ENCODE peak calls at places on chromosomes 16 and 17, in five cellular contexts. One of them, this sample, is unnamed.

GRCh38 chr17:17391575-17392370 is 85.0 kb upstream of the MED9 start:
- DNase-seq in GM12891: no peak
- DNase-seq in coronary artery: no peak
- DNase-seq in endothelial cell: no peak
- DNase-seq in Kasumi-1: no peak
- DNase-seq in this sample: no peak

GRCh38 chr17:82300707-82301270 is 16.6 kb downstream of the CD7 start:
- DNase-seq in Kasumi-1: peak
- DNase-seq in coronary artery: no peak
- DNase-seq in GM12891: no peak
- DNase-seq in endothelial cell: peak
- DNase-seq in this sample: peak

GRCh38 chr17:4440690-4441686 is 7.2 kb downstream of the SPNS3 start:
- DNase-seq in GM12891: no peak
- DNase-seq in endothelial cell: no peak
- DNase-seq in coronary artery: no peak
- DNase-seq in Kasumi-1: no peak
- DNase-seq in this sample: no peak

GRCh38 chr17:19756551-19756950 is 8.5 kb upstream of the ALDH3A1 start:
- DNase-seq in Kasumi-1: no peak
- DNase-seq in endothelial cell: no peak
- DNase-seq in coronary artery: no peak
- DNase-seq in GM12891: no peak
- DNase-seq in this sample: no peak

GRCh38 chr17:35192708-35193107 is 1.5 kb downstream of the SLC35G3 start:
- DNase-seq in Kasumi-1: no peak
- DNase-seq in coronary artery: no peak
- DNase-seq in GM12891: no peak
- DNase-seq in endothelial cell: no peak
- DNase-seq in this sample: no peak

GRCh38 chr17:61250335-61250890 is 149.2 kb upstream of the TBX2 start:
- DNase-seq in Kasumi-1: no peak
- DNase-seq in coronary artery: no peak
- DNase-seq in GM12891: no peak
- DNase-seq in endothelial cell: no peak
- DNase-seq in this sample: no peak

GRCh38 chr16:4613636-4614570 is 785 bp downstream of the UBALD1 start:
- DNase-seq in GM12891: peak
- DNase-seq in coronary artery: no peak
- DNase-seq in endothelial cell: peak
- DNase-seq in Kasumi-1: no peak
- DNase-seq in this sample: no peak

GRCh38 chr16:53209489-53209888 is 154.7 kb downstream of the CHD9 start:
- DNase-seq in Kasumi-1: peak
- DNase-seq in endothelial cell: no peak
- DNase-seq in coronary artery: no peak
- DNase-seq in GM12891: no peak
- DNase-seq in this sample: no peak

GRCh38 chr16:1003551-1004347 is 22.2 kb downstream of the SOX8 start:
- DNase-seq in coronary artery: no peak
- DNase-seq in endothelial cell: no peak
- DNase-seq in GM12891: no peak
- DNase-seq in Kasumi-1: no peak
- DNase-seq in this sample: no peak

GRCh38 chr17:69103557-69104233 is 38.0 kb downstream of the ABCA6 start:
- DNase-seq in coronary artery: no peak
- DNase-seq in endothelial cell: no peak
- DNase-seq in GM12891: no peak
- DNase-seq in Kasumi-1: no peak
- DNase-seq in this sample: no peak

GRCh38 chr17:62871291-62871690 is 63.2 kb upstream of the MARCHF10 start:
- DNase-seq in GM12891: no peak
- DNase-seq in coronary artery: peak
- DNase-seq in endothelial cell: no peak
- DNase-seq in Kasumi-1: no peak
- DNase-seq in this sample: no peak

GRCh38 chr16:84965428-84966149 is 45.7 kb downstream of the ZDHHC7 start:
- DNase-seq in endothelial cell: no peak
- DNase-seq in coronary artery: no peak
- DNase-seq in Kasumi-1: no peak
- DNase-seq in GM12891: no peak
- DNase-seq in this sample: no peak

GRCh38 chr16:51035110-51035498 is 116.0 kb downstream of the SALL1 start:
- DNase-seq in GM12891: no peak
- DNase-seq in Kasumi-1: no peak
- DNase-seq in coronary artery: no peak
- DNase-seq in endothelial cell: no peak
- DNase-seq in this sample: no peak

GRCh38 chr16:67200491-67200890 is 1.6 kb downstream of the ELMO3 start:
- DNase-seq in endothelial cell: no peak
- DNase-seq in Kasumi-1: no peak
- DNase-seq in coronary artery: no peak
- DNase-seq in GM12891: no peak
- DNase-seq in this sample: no peak

GRCh38 chr16:81837312-81837748 is 58.2 kb downstream of the PLCG2 start:
- DNase-seq in Kasumi-1: peak
- DNase-seq in coronary artery: no peak
- DNase-seq in endothelial cell: no peak
- DNase-seq in GM12891: no peak
- DNase-seq in this sample: no peak

GRCh38 chr17:44997733-44998520 is 29.8 kb upstream of the C1QL1 start:
- DNase-seq in Kasumi-1: no peak
- DNase-seq in endothelial cell: no peak
- DNase-seq in coronary artery: no peak
- DNase-seq in GM12891: no peak
- DNase-seq in this sample: no peak

GRCh38 chr17:29039764-29040598 is 3.0 kb upstream of the PIPOX start:
- DNase-seq in coronary artery: no peak
- DNase-seq in GM12891: no peak
- DNase-seq in endothelial cell: no peak
- DNase-seq in Kasumi-1: no peak
- DNase-seq in this sample: no peak

GRCh38 chr17:80265205-80266068 is 4.8 kb downstream of the RNF213 start:
- DNase-seq in Kasumi-1: no peak
- DNase-seq in GM12891: no peak
- DNase-seq in coronary artery: no peak
- DNase-seq in endothelial cell: no peak
- DNase-seq in this sample: no peak

GRCh38 chr17:14268264-14268663 is 31.6 kb upstream of the CDRT15 start:
- DNase-seq in Kasumi-1: no peak
- DNase-seq in coronary artery: no peak
- DNase-seq in endothelial cell: no peak
- DNase-seq in GM12891: no peak
- DNase-seq in this sample: no peak

GRCh38 chr16:85177448-85177846 is 65.2 kb upstream of the CIBAR2 start:
- DNase-seq in endothelial cell: no peak
- DNase-seq in GM12891: no peak
- DNase-seq in Kasumi-1: no peak
- DNase-seq in coronary artery: no peak
- DNase-seq in this sample: no peak

GRCh38 chr16:76899767-76900166 is 291.2 kb upstream of the MON1B start:
- DNase-seq in endothelial cell: no peak
- DNase-seq in coronary artery: no peak
- DNase-seq in GM12891: no peak
- DNase-seq in Kasumi-1: no peak
- DNase-seq in this sample: no peak

GRCh38 chr17:75738218-75738802 is 17.1 kb downstream of the ITGB4 start:
- DNase-seq in GM12891: peak
- DNase-seq in endothelial cell: no peak
- DNase-seq in Kasumi-1: peak
- DNase-seq in coronary artery: no peak
- DNase-seq in this sample: no peak

GRCh38 chr17:1951920-1952319 is 73.2 kb downstream of the RTN4RL1 start:
- DNase-seq in GM12891: no peak
- DNase-seq in coronary artery: no peak
- DNase-seq in Kasumi-1: no peak
- DNase-seq in endothelial cell: no peak
- DNase-seq in this sample: no peak

GRCh38 chr16:82761858-82762257 is 135.1 kb downstream of the CDH13 start:
- DNase-seq in GM12891: no peak
- DNase-seq in coronary artery: no peak
- DNase-seq in endothelial cell: no peak
- DNase-seq in Kasumi-1: no peak
- DNase-seq in this sample: no peak

GRCh38 chr17:36889955-36890354 is 47.3 kb upstream of the LHX1 start:
- DNase-seq in endothelial cell: no peak
- DNase-seq in GM12891: no peak
- DNase-seq in Kasumi-1: no peak
- DNase-seq in coronary artery: no peak
- DNase-seq in this sample: no peak

GRCh38 chr16:88727871-88728270 is 21.6 kb downstream of the CTU2 start:
- DNase-seq in coronary artery: no peak
- DNase-seq in GM12891: no peak
- DNase-seq in endothelial cell: no peak
- DNase-seq in Kasumi-1: no peak
- DNase-seq in this sample: no peak

GRCh38 chr17:77437017-77437416 is 296.2 kb downstream of the SEC14L1 start:
- DNase-seq in coronary artery: no peak
- DNase-seq in Kasumi-1: no peak
- DNase-seq in GM12891: no peak
- DNase-seq in endothelial cell: no peak
- DNase-seq in this sample: no peak

GRCh38 chr17:55527520-55528118 is 16.4 kb upstream of the SMIM36 start:
- DNase-seq in coronary artery: no peak
- DNase-seq in endothelial cell: peak
- DNase-seq in Kasumi-1: peak
- DNase-seq in GM12891: peak
- DNase-seq in this sample: peak

GRCh38 chr17:29158515-29159275 is 21.5 kb downstream of the MYO18A start:
- DNase-seq in endothelial cell: no peak
- DNase-seq in GM12891: no peak
- DNase-seq in coronary artery: no peak
- DNase-seq in Kasumi-1: no peak
- DNase-seq in this sample: no peak

GRCh38 chr17:43570518-43570928 is 24.4 kb upstream of the ETV4 start:
- DNase-seq in coronary artery: no peak
- DNase-seq in Kasumi-1: no peak
- DNase-seq in endothelial cell: no peak
- DNase-seq in GM12891: no peak
- DNase-seq in this sample: no peak

GRCh38 chr17:49467175-49467574 is 27.9 kb upstream of the NGFR start:
- DNase-seq in Kasumi-1: no peak
- DNase-seq in coronary artery: no peak
- DNase-seq in GM12891: no peak
- DNase-seq in endothelial cell: no peak
- DNase-seq in this sample: no peak

GRCh38 chr17:82354804-82355308 is 4.2 kb upstream of the TEX19 start:
- DNase-seq in coronary artery: no peak
- DNase-seq in endothelial cell: no peak
- DNase-seq in GM12891: no peak
- DNase-seq in Kasumi-1: no peak
- DNase-seq in this sample: no peak

GRCh38 chr17:74853669-74854068 is 6.0 kb downstream of the GRIN2C start:
- DNase-seq in Kasumi-1: no peak
- DNase-seq in GM12891: no peak
- DNase-seq in endothelial cell: no peak
- DNase-seq in coronary artery: no peak
- DNase-seq in this sample: no peak

GRCh38 chr17:73600103-73600871 is 44.0 kb downstream of the SDK2 start:
- DNase-seq in GM12891: no peak
- DNase-seq in endothelial cell: no peak
- DNase-seq in Kasumi-1: no peak
- DNase-seq in coronary artery: no peak
- DNase-seq in this sample: no peak

GRCh38 chr17:19448341-19449268 is 37.6 kb downstream of the RNF112 start:
- DNase-seq in endothelial cell: no peak
- DNase-seq in GM12891: no peak
- DNase-seq in coronary artery: no peak
- DNase-seq in Kasumi-1: no peak
- DNase-seq in this sample: no peak

GRCh38 chr17:57672971-57673370 is 72.1 kb downstream of the CCDC182 start:
- DNase-seq in endothelial cell: no peak
- DNase-seq in Kasumi-1: no peak
- DNase-seq in GM12891: no peak
- DNase-seq in coronary artery: peak
- DNase-seq in this sample: no peak

GRCh38 chr17:8062435-8062806 is 23.6 kb downstream of the ALOX15B start:
- DNase-seq in endothelial cell: no peak
- DNase-seq in Kasumi-1: no peak
- DNase-seq in coronary artery: no peak
- DNase-seq in GM12891: no peak
- DNase-seq in this sample: no peak

GRCh38 chr17:13786000-13786598 is 184.4 kb upstream of the HS3ST3A1 start:
- DNase-seq in coronary artery: no peak
- DNase-seq in GM12891: no peak
- DNase-seq in Kasumi-1: no peak
- DNase-seq in endothelial cell: no peak
- DNase-seq in this sample: no peak

This sample was measured in gastrocnemius medialis.